ENCODE peak calls at places on chromosomes 1 and 21, in six cellular contexts. One of them, this sample, is unnamed.

GRCh38 chr1:39130297-39130696 is 74.2 kb upstream of the MACF1 start:
- DNase-seq in AG09309: peak; percentile 76
- DNase-seq in GM23248: peak; percentile 93
- DNase-seq in psoas muscle: no peak
- DNase-seq in kidney tubule cell: peak; percentile 73
- DNase-seq in GOT3: no peak
- DNase-seq in this sample: peak; percentile 69

GRCh38 chr1:155598842-155599331 is 11.1 kb upstream of the MSTO1 start:
- DNase-seq in GM23248: peak; percentile 69
- DNase-seq in kidney tubule cell: peak; percentile 36
- DNase-seq in GOT3: peak; percentile 8
- DNase-seq in psoas muscle: no peak
- DNase-seq in AG09309: peak; percentile 8
- DNase-seq in this sample: no peak

GRCh38 chr1:230575886-230576477 is 66.3 kb upstream of the COG2 start:
- DNase-seq in GM23248: no peak
- DNase-seq in AG09309: no peak
- DNase-seq in kidney tubule cell: no peak
- DNase-seq in psoas muscle: no peak
- DNase-seq in GOT3: no peak
- DNase-seq in this sample: no peak

GRCh38 chr1:44970317-44970716 is 16.1 kb downstream of the EIF2B3 start:
- DNase-seq in AG09309: peak; percentile 64
- DNase-seq in psoas muscle: no peak
- DNase-seq in GOT3: no peak
- DNase-seq in kidney tubule cell: no peak
- DNase-seq in GM23248: no peak
- DNase-seq in this sample: peak; percentile 57

GRCh38 chr1:22791736-22792325 is 81.2 kb downstream of the EPHB2 start:
- DNase-seq in GOT3: no peak
- DNase-seq in GM23248: no peak
- DNase-seq in kidney tubule cell: no peak
- DNase-seq in psoas muscle: no peak
- DNase-seq in AG09309: no peak
- DNase-seq in this sample: no peak

GRCh38 chr1:1987142-1987510 is 16.5 kb downstream of the CFAP74 start:
- DNase-seq in AG09309: no peak
- DNase-seq in GM23248: no peak
- DNase-seq in kidney tubule cell: no peak
- DNase-seq in GOT3: no peak
- DNase-seq in psoas muscle: no peak
- DNase-seq in this sample: no peak

GRCh38 chr1:180922637-180923023 is 9.9 kb downstream of the KIAA1614 start:
- DNase-seq in GOT3: no peak
- DNase-seq in AG09309: no peak
- DNase-seq in kidney tubule cell: no peak
- DNase-seq in GM23248: no peak
- DNase-seq in psoas muscle: no peak
- DNase-seq in this sample: no peak

GRCh38 chr1:17405898-17406759 is 33.3 kb downstream of the RCC2 start:
- DNase-seq in GM23248: peak; percentile 73
- DNase-seq in AG09309: peak; percentile 10
- DNase-seq in psoas muscle: peak; percentile 73
- DNase-seq in GOT3: no peak
- DNase-seq in kidney tubule cell: peak; percentile 68
- DNase-seq in this sample: peak; percentile 51

GRCh38 chr1:23798662-23799142 is 1.9 kb downstream of the GALE start:
- DNase-seq in AG09309: no peak
- DNase-seq in kidney tubule cell: no peak
- DNase-seq in GOT3: no peak
- DNase-seq in GM23248: peak; percentile 21
- DNase-seq in psoas muscle: peak; percentile 54
- DNase-seq in this sample: no peak

GRCh38 chr1:223301346-223301745 is 62.6 kb downstream of the SUSD4 start:
- DNase-seq in psoas muscle: no peak
- DNase-seq in GM23248: no peak
- DNase-seq in GOT3: no peak
- DNase-seq in kidney tubule cell: no peak
- DNase-seq in AG09309: no peak
- DNase-seq in this sample: no peak

GRCh38 chr1:161905269-161905884 is 118.3 kb downstream of the OLFML2B start:
- DNase-seq in GOT3: no peak
- DNase-seq in kidney tubule cell: peak; percentile 42
- DNase-seq in psoas muscle: no peak
- DNase-seq in GM23248: peak; percentile 54
- DNase-seq in AG09309: no peak
- DNase-seq in this sample: no peak

GRCh38 chr21:35236090-35236489 is 187.0 kb upstream of the RUNX1 start:
- DNase-seq in kidney tubule cell: no peak
- DNase-seq in AG09309: no peak
- DNase-seq in GM23248: no peak
- DNase-seq in psoas muscle: no peak
- DNase-seq in GOT3: no peak
- DNase-seq in this sample: no peak

GRCh38 chr21:37155216-37155615 is 82.2 kb downstream of the TTC3 start:
- DNase-seq in GOT3: no peak
- DNase-seq in kidney tubule cell: no peak
- DNase-seq in psoas muscle: no peak
- DNase-seq in GM23248: no peak
- DNase-seq in AG09309: peak; percentile 83
- DNase-seq in this sample: no peak

GRCh38 chr1:1309525-1310385 is 1.4 kb downstream of the PUSL1 start:
- DNase-seq in GM23248: no peak
- DNase-seq in GOT3: no peak
- DNase-seq in kidney tubule cell: no peak
- DNase-seq in psoas muscle: no peak
- DNase-seq in AG09309: no peak
- DNase-seq in this sample: no peak

GRCh38 chr1:91104712-91105111 is 82.9 kb upstream of the ZNF644 start:
- DNase-seq in psoas muscle: no peak
- DNase-seq in GM23248: no peak
- DNase-seq in AG09309: no peak
- DNase-seq in GOT3: no peak
- DNase-seq in kidney tubule cell: no peak
- DNase-seq in this sample: no peak

GRCh38 chr1:233240839-233241682 is 54.5 kb downstream of the PCNX2 start:
- DNase-seq in GM23248: peak; percentile 74
- DNase-seq in GOT3: no peak
- DNase-seq in AG09309: no peak
- DNase-seq in kidney tubule cell: peak; percentile 61
- DNase-seq in psoas muscle: peak; percentile 78
- DNase-seq in this sample: no peak

GRCh38 chr1:243471754-243472725 is 216.2 kb downstream of the SDCCAG8 start:
- DNase-seq in kidney tubule cell: peak; percentile 54
- DNase-seq in AG09309: no peak
- DNase-seq in GM23248: peak; percentile 49
- DNase-seq in psoas muscle: no peak
- DNase-seq in GOT3: no peak
- DNase-seq in this sample: peak; percentile 31

GRCh38 chr1:23376890-23377811 is 7.5 kb upstream of the ZNF436 start:
- DNase-seq in AG09309: no peak
- DNase-seq in kidney tubule cell: peak; percentile 67
- DNase-seq in psoas muscle: no peak
- DNase-seq in GM23248: peak; percentile 91
- DNase-seq in GOT3: no peak
- DNase-seq in this sample: peak; percentile 89

GRCh38 chr1:16055613-16056520 is 12.3 kb downstream of the CLCNKB start:
- DNase-seq in kidney tubule cell: peak; percentile 85
- DNase-seq in psoas muscle: peak; percentile 91
- DNase-seq in GOT3: no peak
- DNase-seq in GM23248: peak; percentile 72
- DNase-seq in AG09309: peak; percentile 11
- DNase-seq in this sample: peak; percentile 47

GRCh38 chr1:218584418-218585155 is 239.5 kb downstream of the TGFB2 start:
- DNase-seq in AG09309: no peak
- DNase-seq in GM23248: peak; percentile 33
- DNase-seq in GOT3: no peak
- DNase-seq in kidney tubule cell: peak; percentile 60
- DNase-seq in psoas muscle: no peak
- DNase-seq in this sample: peak; percentile 95

GRCh38 chr1:56577859-56578663 is 1.3 kb downstream of the PLPP3 start:
- DNase-seq in kidney tubule cell: peak; percentile 68
- DNase-seq in GOT3: no peak
- DNase-seq in AG09309: no peak
- DNase-seq in psoas muscle: peak; percentile 68
- DNase-seq in GM23248: peak; percentile 79
- DNase-seq in this sample: no peak

GRCh38 chr1:117702654-117703053 is 96.8 kb downstream of the TENT5C start:
- DNase-seq in GOT3: no peak
- DNase-seq in GM23248: no peak
- DNase-seq in kidney tubule cell: peak; percentile 10
- DNase-seq in psoas muscle: no peak
- DNase-seq in AG09309: no peak
- DNase-seq in this sample: no peak

GRCh38 chr1:18390953-18391352 is 89.8 kb upstream of the KLHDC7A start:
- DNase-seq in psoas muscle: no peak
- DNase-seq in GOT3: no peak
- DNase-seq in kidney tubule cell: no peak
- DNase-seq in GM23248: no peak
- DNase-seq in AG09309: no peak
- DNase-seq in this sample: no peak

This sample was measured in RCC 7860.